ENCODE peak calls at places on chromosomes 2 and 18, in nine cellular contexts. D, E, I, F, Z, B, O, K and U are unnamed samples.
A peak's percentile ranks its signal among the peaks of the same experiment; 100 is the strongest.

GRCh38 chr2:229230215-229230614 is 40.9 kb downstream of the PID1 start:
- DNase-seq in F (no peak), D (no peak), Z (no peak), B (no peak), I (no peak), O (no peak), K (no peak), E (no peak), U (no peak)

GRCh38 chr2:96907405-96908041 is 37.6 kb upstream of the SEMA4C start:
- DNase-seq in O (peak; percentile 87), I (peak; percentile 70), B (peak; percentile 94), K (peak; percentile 91), E (no peak), D (peak; percentile 65), Z (peak; percentile 88), F (peak; percentile 93), U (no peak)

GRCh38 chr2:196555726-196556125 is 83.8 kb upstream of the CCDC150 start:
- DNase-seq in F (no peak), Z (no peak), B (no peak), O (no peak), E (no peak), K (no peak), D (no peak), I (no peak), U (no peak)

GRCh38 chr2:241777167-241777685 is 604 bp downstream of the GAL3ST2 start:
- DNase-seq in B (no peak), E (no peak), D (no peak), Z (no peak), F (peak; percentile 43), O (no peak), I (no peak), K (no peak), U (no peak)

GRCh38 chr18:31399336-31400032 is 22.9 kb downstream of the DSG4 start:
- DNase-seq in B (no peak), K (no peak), O (no peak), F (no peak), D (no peak), I (peak; percentile 81), Z (no peak), E (no peak), U (peak; percentile 93)

GRCh38 chr2:45373534-45373933 is 237.5 kb downstream of the SRBD1 start:
- DNase-seq in O (no peak), Z (no peak), D (no peak), I (no peak), E (no peak), K (no peak), F (no peak), B (no peak), U (no peak)

GRCh38 chr2:205058409-205058808 is 513.1 kb downstream of the PARD3B start:
- DNase-seq in E (no peak), Z (no peak), O (no peak), B (no peak), D (no peak), I (no peak), F (no peak), K (no peak), U (no peak)

GRCh38 chr2:98769784-98770183 is 38.9 kb upstream of the MGAT4A start:
- DNase-seq in B (peak; percentile 59), F (no peak), I (no peak), Z (no peak), O (no peak), K (no peak), D (no peak), E (no peak), U (peak; percentile 68)

GRCh38 chr2:202186641-202187202 is 51.7 kb downstream of the SUMO1 start:
- DNase-seq in K (no peak), D (no peak), B (no peak), I (peak; percentile 20), F (no peak), Z (no peak), E (no peak), O (no peak), U (no peak)

GRCh38 chr2:213065583-213066444 is 85.6 kb downstream of the IKZF2 start:
- DNase-seq in B (peak; percentile 13), F (peak; percentile 67), K (peak; percentile 65), D (peak; percentile 39), I (peak; percentile 39), O (peak; percentile 22), E (peak; percentile 43), Z (peak; percentile 32), U (peak; percentile 15)

GRCh38 chr2:160208662-160209229 is 8.7 kb upstream of the ITGB6 start:
- DNase-seq in K (peak; percentile 84), F (peak; percentile 70), Z (no peak), I (no peak), B (no peak), E (no peak), O (no peak), D (no peak), U (no peak)

GRCh38 chr2:94762600-94762999 is 108.6 kb upstream of the TEKT4 start:
- DNase-seq in I (no peak), B (peak; percentile 20), K (no peak), D (no peak), O (no peak), E (no peak), F (no peak), Z (no peak), U (no peak)

GRCh38 chr2:109017017-109017416 is 28.0 kb upstream of the EDAR start:
- DNase-seq in B (peak; percentile 13), Z (no peak), F (no peak), I (no peak), K (no peak), O (no peak), E (no peak), D (no peak), U (peak; percentile 68)

GRCh38 chr18:12317664-12318333 is 9.8 kb downstream of the TUBB6 start:
- DNase-seq in D (no peak), I (peak; percentile 57), F (peak; percentile 33), Z (no peak), B (no peak), E (no peak), K (no peak), O (no peak), U (no peak)

GRCh38 chr2:159042115-159042850 is 73.8 kb downstream of the TANC1 start:
- DNase-seq in B (no peak), Z (no peak), E (no peak), I (no peak), D (peak; percentile 55), F (no peak), K (no peak), O (peak; percentile 51), U (no peak)

GRCh38 chr2:44244135-44244871 is 31.0 kb upstream of the SLC3A1 start:
- DNase-seq in K (peak; percentile 83), B (peak; percentile 54), E (peak; percentile 30), O (peak; percentile 37), I (peak; percentile 62), Z (peak; percentile 52), F (peak; percentile 79), D (peak; percentile 51), U (peak; percentile 82)

GRCh38 chr2:235666240-235666781 is 172.5 kb downstream of the AGAP1 start:
- DNase-seq in F (peak; percentile 81), B (no peak), D (no peak), Z (peak; percentile 55), K (peak; percentile 80), I (peak; percentile 95), E (peak; percentile 69), O (no peak), U (peak; percentile 64)

GRCh38 chr2:219736196-219736595 is 108.8 kb downstream of the SLC4A3 start:
- DNase-seq in D (no peak), O (no peak), B (peak; percentile 63), I (peak; percentile 79), E (peak; percentile 48), F (peak; percentile 51), Z (no peak), K (peak; percentile 81), U (peak; percentile 48)

GRCh38 chr18:78136986-78137385 is 842.6 kb upstream of the SALL3 start:
- DNase-seq in I (no peak), D (no peak), B (no peak), K (no peak), F (no peak), E (no peak), O (no peak), Z (no peak), U (no peak)

GRCh38 chr18:78144669-78145068 is 834.9 kb upstream of the SALL3 start:
- DNase-seq in B (no peak), I (no peak), O (no peak), K (no peak), E (no peak), F (no peak), Z (no peak), D (no peak), U (no peak)

GRCh38 chr18:78138993-78139496 is 840.6 kb upstream of the SALL3 start:
- DNase-seq in F (peak; percentile 83), O (no peak), I (no peak), B (no peak), K (peak; percentile 72), E (no peak), D (no peak), Z (no peak), U (no peak)

GRCh38 chr18:78145096-78145495 is 834.5 kb upstream of the SALL3 start:
- DNase-seq in O (no peak), D (no peak), Z (no peak), B (no peak), F (no peak), K (no peak), I (no peak), E (no peak), U (peak; percentile 39)

GRCh38 chr18:78140294-78140693 is 839.3 kb upstream of the SALL3 start:
- DNase-seq in D (no peak), O (no peak), F (no peak), K (no peak), Z (no peak), E (no peak), I (no peak), B (no peak), U (no peak)
- H3K27me3 ChIP-seq in D (no peaks in the 10 kb centered on the region), O (peaks cover 44% of the 10 kb centered on the region), F (peaks cover 30% of the 10 kb centered on the region), K (no peaks in the 10 kb centered on the region), Z (no peaks in the 10 kb centered on the region), E (no peaks in the 10 kb centered on the region), I (no peaks in the 10 kb centered on the region), B (no peaks in the 10 kb centered on the region), U (no peaks in the 10 kb centered on the region)

GRCh38 chr18:79070486-79070885 is 1.3 kb downstream of the ATP9B start:
- DNase-seq in Z (no peak), O (no peak), I (no peak), F (peak; percentile 5), B (no peak), D (no peak), E (no peak), K (no peak), U (no peak)
- H3K27me3 ChIP-seq in Z (no peaks in the 10 kb centered on the region), O (no peaks in the 10 kb centered on the region), I (no peaks in the 10 kb centered on the region), F (peaks cover 5% of the 10 kb centered on the region), B (no peaks in the 10 kb centered on the region), D (no peaks in the 10 kb centered on the region), E (no peaks in the 10 kb centered on the region), K (peaks cover 7% of the 10 kb centered on the region), U (no peaks in the 10 kb centered on the region)

DNA sequence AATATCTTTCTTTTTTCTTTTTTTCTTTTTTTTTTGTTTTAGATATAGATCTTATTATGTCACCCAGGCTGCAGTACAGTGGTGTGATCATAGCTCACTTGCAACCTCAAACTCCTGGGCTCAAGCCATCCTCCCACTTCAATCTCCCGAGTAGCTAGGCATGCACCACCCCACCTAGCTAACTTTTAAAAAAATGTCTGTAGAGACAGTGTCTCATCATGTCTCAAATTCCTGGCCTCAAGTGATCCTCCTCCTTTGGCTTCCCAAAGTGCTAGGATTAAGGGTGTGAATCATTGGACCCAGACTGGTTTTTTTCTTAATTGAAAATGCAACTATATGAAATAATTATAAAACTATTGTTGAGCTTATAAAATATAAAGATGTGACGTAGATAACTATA is 9.8 kb upstream of the ZCCHC2 start:
- DNase-seq in I (no peak), F (no peak), D (no peak), O (no peak), K (no peak), E (no peak), B (no peak), Z (no peak), U (no peak)
- H3K27me3 ChIP-seq in I (no peaks in the 10 kb centered on the region), F (no peaks in the 10 kb centered on the region), D (no peaks in the 10 kb centered on the region), O (no peaks in the 10 kb centered on the region), K (no peaks in the 10 kb centered on the region), E (peaks cover 12% of the 10 kb centered on the region), B (no peaks in the 10 kb centered on the region), Z (no peaks in the 10 kb centered on the region), U (no peaks in the 10 kb centered on the region)

GRCh38 chr18:57427429-57428181 is 7.6 kb upstream of the ONECUT2 start:
- DNase-seq in B (peak; percentile 87), E (no peak), D (no peak), K (peak; percentile 73), O (no peak), Z (no peak), F (peak; percentile 81), I (no peak), U (peak; percentile 82)
- H3K27me3 ChIP-seq in B (peaks cover 67% of the 10 kb centered on the region), E (peaks cover 57% of the 10 kb centered on the region), D (peaks cover 82% of the 10 kb centered on the region), K (peaks cover 100% of the 10 kb centered on the region), O (peaks cover 100% of the 10 kb centered on the region), Z (peaks cover 96% of the 10 kb centered on the region), F (peaks cover 93% of the 10 kb centered on the region), I (peaks cover 49% of the 10 kb centered on the region), U (peaks cover 26% of the 10 kb centered on the region)